ENCODE peak calls at places on chromosomes 5 and 9, in eight cellular contexts. M is IMR-90, Y is upper lobe of right lung, A is Karpas-422, C is right lobe of liver, X is cardiac muscle cell, U is suprapubic skin, O is left ventricle myocardium inferior. Q is an unnamed sample. For H3K4me1 and H3K36me3, the result is how much of the 10 kb centered on the place peaks cover.

GRCh38 chr9:130932220-130933069 is 6.6 kb downstream of the FIBCD1 start:
- DNase-seq in X (peak), U (no peak), M (peak), Y (peak), A (peak), O (peak), C (no peak), Q (no peak)

GRCh38 chr5:115329475-115329874 is 33.0 kb upstream of the CCDC112 start:
- DNase-seq in O (no peak), X (no peak), U (no peak), A (peak), C (no peak), M (no peak), Y (no peak), Q (no peak)

GRCh38 chr9:21656776-21657637 is 145.4 kb upstream of the MTAP start:
- DNase-seq in A (no peak), U (no peak), O (no peak), C (no peak), Y (no peak), X (no peak), M (peak), Q (no peak)

GRCh38 chr5:173802670-173803165 is 85.4 kb upstream of the CPEB4 start:
- DNase-seq in Y (peak), C (peak), O (peak), U (no peak), X (no peak), M (peak), A (no peak), Q (peak)

GRCh38 chr5:160353379-160353778 is 17.0 kb downstream of the C1QTNF2 start:
- DNase-seq in U (no peak), X (no peak), M (no peak), Y (no peak), A (no peak), C (no peak), O (peak), Q (no peak)

GRCh38 chr5:135834639-135835529 is at the start of gene SLC25A48:
- DNase-seq in A (no peak), U (no peak), C (peak), M (peak), Y (peak), X (peak), O (peak), Q (peak)

GRCh38 chr5:176796970-176797369 is 13.4 kb upstream of the UNC5A start:
- DNase-seq in C (no peak), U (no peak), M (no peak), Y (no peak), X (no peak), O (no peak), A (no peak), Q (no peak)

GRCh38 chr5:8650197-8650596 is 781.2 kb downstream of the MTRR start:
- DNase-seq in C (no peak), A (peak), O (no peak), Y (no peak), X (no peak), M (peak), U (no peak), Q (no peak)

GRCh38 chr9:129853614-129854013 is 18.4 kb downstream of the USP20 start:
- DNase-seq in C (no peak), A (no peak), M (no peak), Y (no peak), X (no peak), O (no peak), U (no peak), Q (no peak)

GRCh38 chr5:148927307-148927946 is 101.0 kb downstream of the ADRB2 start:
- DNase-seq in Y (no peak), C (no peak), U (no peak), O (no peak), X (no peak), M (no peak), A (no peak), Q (no peak)

GRCh38 chr5:137300411-137301240 is 198.5 kb downstream of the SPOCK1 start:
- DNase-seq in X (no peak), C (no peak), Y (no peak), O (no peak), M (peak), U (no peak), A (no peak), Q (no peak)

GRCh38 chr9:125536184-125537152 is 170.5 kb downstream of the MAPKAP1 start:
- DNase-seq in A (no peak), X (no peak), M (no peak), U (no peak), O (no peak), C (no peak), Y (no peak), Q (no peak)

GRCh38 chr5:154220625-154221024 is 30.1 kb downstream of the GALNT10 start:
- DNase-seq in Y (no peak), C (no peak), X (no peak), U (no peak), M (peak), A (no peak), O (no peak), Q (no peak)

GRCh38 chr9:128552744-128553221 is 396 bp downstream of the SPTAN1 start:
- DNase-seq in O (peak), Y (peak), M (no peak), U (peak), X (peak), C (peak), A (peak), Q (peak)

GRCh38 chr5:74240783-74241750 is 399.5 kb downstream of the ENC1 start:
- DNase-seq in A (no peak), U (no peak), Y (no peak), O (no peak), C (no peak), X (no peak), M (no peak), Q (no peak)

GRCh38 chr5:90598300-90598699 is 39.7 kb downstream of the ADGRV1 start:
- DNase-seq in A (no peak), O (no peak), X (peak), C (no peak), Y (no peak), M (no peak), U (no peak), Q (no peak)

GRCh38 chr5:43312699-43313034 is 545 bp downstream of the HMGCS1 start:
- DNase-seq in C (no peak), U (no peak), X (no peak), M (no peak), A (peak), O (no peak), Y (no peak), Q (no peak)

GRCh38 chr5:150256416-150257064 is 33.0 kb downstream of the CAMK2A start:
- DNase-seq in M (no peak), C (no peak), X (peak), O (no peak), Y (no peak), A (no peak), U (no peak), Q (no peak)

GRCh38 chr5:14109041-14109747 is 33.9 kb upstream of the TRIO start:
- DNase-seq in M (peak), A (no peak), C (no peak), O (no peak), U (peak), Y (no peak), X (no peak), Q (no peak)

GRCh38 chr9:129480705-129481104 is 140.2 kb downstream of the C9orf50 start:
- DNase-seq in O (no peak), U (no peak), X (no peak), A (no peak), C (no peak), M (no peak), Y (no peak), Q (no peak)

GRCh38 chr9:88722753-88723152 is 187.8 kb downstream of the NXNL2 start:
- DNase-seq in X (peak), A (peak), Y (no peak), U (no peak), O (no peak), M (peak), C (no peak), Q (no peak)

GRCh38 chr5:179255527-179256228 is 89.6 kb downstream of the ADAMTS2 start:
- DNase-seq in O (no peak), A (no peak), X (no peak), Y (peak), U (peak), M (no peak), C (peak), Q (no peak)

GRCh38 chr9:136036050-136036449 is 59.0 kb downstream of the NACC2 start:
- DNase-seq in O (no peak), A (no peak), U (no peak), X (no peak), Y (no peak), M (peak), C (no peak), Q (no peak)

GRCh38 chr5:142700566-142700965 is 14.7 kb upstream of the FGF1 start:
- DNase-seq in Y (no peak), C (no peak), X (no peak), U (no peak), M (no peak), O (no peak), A (no peak), Q (no peak)

GRCh38 chr5:151597749-151598148 is 6.6 kb upstream of the FAT2 start:
- DNase-seq in C (no peak), M (no peak), Y (peak), A (no peak), X (no peak), O (no peak), U (no peak), Q (no peak)

GRCh38 chr9:94869415-94869838 is 142.9 kb downstream of the AOPEP start:
- DNase-seq in C (no peak), O (no peak), X (no peak), U (no peak), A (no peak), M (peak), Y (no peak), Q (no peak)

GRCh38 chr9:136623849-136624183 is 38.9 kb upstream of the EGFL7 start:
- DNase-seq in O (no peak), Y (no peak), U (no peak), M (no peak), X (no peak), C (peak), A (no peak), Q (no peak)

GRCh38 chr5:14383923-14384322 is 197.7 kb upstream of the OTULINL start:
- DNase-seq in A (no peak), O (no peak), M (no peak), U (no peak), Y (no peak), C (no peak), X (no peak), Q (no peak)

GRCh38 chr5:71938886-71939285 is 168.4 kb upstream of the MAP1B start:
- DNase-seq in M (no peak), U (no peak), A (no peak), C (no peak), X (no peak), Y (peak), O (no peak), Q (no peak)

GRCh38 chr5:128220841-128221240 is 137.3 kb downstream of the SLC12A2 start:
- DNase-seq in M (no peak), U (no peak), O (no peak), Y (no peak), A (no peak), C (no peak), X (no peak), Q (no peak)

GRCh38 chr9:136901516-136902258 is 15.4 kb downstream of the TRAF2 start:
- DNase-seq in X (no peak), U (no peak), Y (no peak), A (no peak), O (no peak), M (peak), C (no peak), Q (no peak)

GRCh38 chr5:155726267-155726666 is 600.7 kb upstream of the SGCD start:
- DNase-seq in M (peak), Y (no peak), C (no peak), X (peak), O (no peak), U (no peak), A (no peak), Q (no peak)

GRCh38 chr9:109817146-109817845 is 37.3 kb downstream of the PALM2AKAP2 start:
- DNase-seq in O (no peak), X (no peak), A (no peak), M (peak), U (no peak), C (no peak), Y (no peak), Q (no peak)

GRCh38 chr5:123450641-123451421 is 27.6 kb upstream of the CEP120 start:
- DNase-seq in X (peak), C (no peak), M (no peak), U (no peak), Y (no peak), O (no peak), A (no peak), Q (no peak)

GRCh38 chr5:123449424-123449823 is 26.2 kb upstream of the CEP120 start:
- DNase-seq in A (peak), O (no peak), M (no peak), Y (no peak), X (no peak), C (no peak), U (no peak), Q (no peak)

GRCh38 chr5:123448017-123448617 is 24.9 kb upstream of the CEP120 start:
- DNase-seq in U (no peak), M (no peak), A (peak), X (no peak), O (no peak), C (no peak), Y (no peak), Q (no peak)

GRCh38 chr5:123450114-123450513 is 26.9 kb upstream of the CEP120 start:
- DNase-seq in A (peak), X (no peak), O (no peak), U (no peak), Y (no peak), C (no peak), M (no peak), Q (no peak)

GRCh38 chr5:123448743-123449142 is 25.5 kb upstream of the CEP120 start:
- DNase-seq in A (no peak), U (no peak), C (no peak), Y (no peak), X (no peak), M (no peak), O (no peak), Q (no peak)
- H3K4me1 ChIP-seq in A (under half), U (under half), C (under half), Y (under half), X (under half), M (under half), O (under half), Q (under half)

GRCh38 chr9:92712767-92713166 is 42.8 kb upstream of the IPPK start:
- DNase-seq in M (no peak), U (no peak), Y (no peak), O (no peak), X (no peak), A (no peak), C (no peak), Q (no peak)
- H3K36me3 ChIP-seq in M (under half), U (half or more), Y (half or more), O (half or more), X (under half), A (under half), C (under half), Q (under half)

GRCh38 chr5:172647341-172648007 is 6.4 kb downstream of the NEURL1B start:
- DNase-seq in M (no peak), Y (no peak), U (no peak), O (no peak), A (no peak), C (no peak), X (no peak), Q (no peak)

GRCh38 chr5:172648755-172649154 is 7.7 kb downstream of the NEURL1B start:
- DNase-seq in U (no peak), C (no peak), A (no peak), O (no peak), X (no peak), Y (no peak), M (no peak), Q (no peak)

GRCh38 chr5:172645271-172645670 is 4.2 kb downstream of the NEURL1B start:
- DNase-seq in C (no peak), X (peak), Y (peak), M (no peak), A (no peak), O (no peak), U (no peak), Q (no peak)

GRCh38 chr5:172646716-172647285 is 5.7 kb downstream of the NEURL1B start:
- DNase-seq in U (no peak), M (peak), X (peak), A (no peak), C (no peak), O (peak), Y (peak), Q (no peak)

GRCh38 chr5:172648008-172648359 is 6.9 kb downstream of the NEURL1B start:
- DNase-seq in U (no peak), M (no peak), O (no peak), C (no peak), Y (no peak), A (no peak), X (no peak), Q (no peak)
- H3K4me1 ChIP-seq in U (under half), M (under half), O (half or more), C (under half), Y (under half), A (under half), X (under half), Q (under half)

DNA sequence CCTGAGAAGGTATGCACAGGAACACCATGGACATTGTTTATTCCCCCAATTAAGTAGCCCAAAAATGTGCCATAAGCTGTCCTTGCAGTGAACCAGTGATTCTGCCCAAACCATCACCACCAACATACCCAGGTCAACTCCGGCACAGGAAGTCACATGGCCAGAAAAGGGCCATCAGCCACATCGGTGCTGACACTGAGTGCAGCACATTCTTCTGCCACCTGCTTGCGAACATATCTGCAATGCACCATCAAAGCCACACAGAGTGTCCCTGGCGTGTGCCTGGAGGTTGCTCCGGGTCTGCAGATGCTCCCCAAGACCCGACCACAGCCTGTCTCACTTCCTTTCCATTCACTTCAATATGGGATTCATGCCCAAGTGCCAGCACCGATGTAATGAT is 37.6 kb downstream of the SYK start:
- DNase-seq in A (no peak), M (no peak), C (no peak), O (no peak), X (no peak), U (no peak), Y (no peak), Q (no peak)
- H3K36me3 ChIP-seq in A (half or more), M (under half), C (under half), O (under half), X (under half), U (under half), Y (under half), Q (under half)

GRCh38 chr9:99121604-99122003 is 16.7 kb downstream of the TGFBR1 start:
- DNase-seq in M (no peak), A (no peak), O (no peak), X (no peak), C (no peak), Y (no peak), U (no peak), Q (no peak)

GRCh38 chr9:99128133-99128406 is 23.2 kb downstream of the TGFBR1 start:
- DNase-seq in C (no peak), M (no peak), A (no peak), Y (no peak), X (no peak), U (no peak), O (no peak), Q (no peak)

GRCh38 chr9:99127372-99128132 is 22.6 kb downstream of the TGFBR1 start:
- DNase-seq in Y (no peak), C (no peak), A (no peak), X (no peak), O (no peak), U (no peak), M (peak), Q (no peak)

GRCh38 chr9:99126312-99126711 is 21.4 kb downstream of the TGFBR1 start:
- DNase-seq in U (no peak), Y (no peak), X (no peak), A (no peak), O (no peak), M (peak), C (no peak), Q (no peak)

GRCh38 chr9:99124534-99124933 is 19.6 kb downstream of the TGFBR1 start:
- DNase-seq in A (no peak), Y (no peak), U (no peak), C (no peak), O (no peak), X (no peak), M (no peak), Q (no peak)
- H3K4me1 ChIP-seq in A (under half), Y (under half), U (under half), C (under half), O (half or more), X (under half), M (under half), Q (under half)

GRCh38 chr5:34666392-34667080 is 10.4 kb downstream of the RAI14 start:
- DNase-seq in U (no peak), X (no peak), O (no peak), C (no peak), M (no peak), Y (no peak), A (no peak), Q (no peak)

GRCh38 chr5:34673463-34674125 is 17.5 kb downstream of the RAI14 start:
- DNase-seq in U (no peak), Y (no peak), M (no peak), C (no peak), X (no peak), A (no peak), O (no peak), Q (no peak)

GRCh38 chr5:34667705-34668104 is 11.6 kb downstream of the RAI14 start:
- DNase-seq in Y (no peak), M (no peak), A (no peak), O (no peak), X (no peak), U (no peak), C (no peak), Q (no peak)

GRCh38 chr5:34672196-34672595 is 16.1 kb downstream of the RAI14 start:
- DNase-seq in A (no peak), Y (no peak), O (no peak), C (no peak), X (no peak), M (no peak), U (no peak), Q (no peak)

DNA sequence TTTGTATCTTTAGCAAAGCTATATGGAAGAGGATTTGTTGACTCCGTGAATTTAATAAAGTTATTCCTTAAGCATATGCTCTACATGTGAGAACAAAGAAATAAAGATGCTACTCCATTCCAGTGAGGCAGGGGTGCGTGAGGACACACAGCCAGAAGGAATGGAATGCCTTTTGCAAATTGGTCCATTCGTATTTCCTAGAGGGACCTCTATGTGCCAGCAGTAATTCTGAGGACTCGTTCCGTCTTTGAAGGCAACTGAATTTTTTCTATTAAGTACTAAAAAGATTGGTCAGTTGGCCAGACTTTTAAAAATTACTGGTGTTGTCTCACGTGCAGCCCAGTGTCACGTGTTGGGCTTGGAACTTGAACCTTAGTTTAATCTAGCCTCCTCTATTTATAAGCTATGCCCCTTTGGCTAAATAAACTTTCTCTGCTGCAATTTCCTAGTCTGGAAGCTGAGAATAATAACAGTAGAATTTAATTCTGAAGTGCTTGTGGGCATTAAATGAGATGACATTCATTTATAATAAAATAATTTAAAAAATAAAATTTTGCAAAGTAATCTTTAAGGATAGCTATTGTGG is 13.9 kb downstream of the RAI14 start:
- DNase-seq in A (no peak), Y (no peak), O (no peak), C (peak), X (no peak), U (no peak), M (peak), Q (no peak)
- H3K36me3 ChIP-seq in A (under half), Y (under half), O (under half), C (under half), X (under half), U (under half), M (under half), Q (under half)

GRCh38 chr9:134351777-134352176 is 25.5 kb downstream of the RXRA start:
- DNase-seq in C (no peak), X (no peak), M (no peak), O (no peak), A (no peak), U (no peak), Y (no peak), Q (no peak)
- H3K4me1 ChIP-seq in C (half or more), X (under half), M (under half), O (half or more), A (under half), U (half or more), Y (half or more), Q (under half)